ENCODE peak calls at places on chromosomes 12 and 14, in ten cellular contexts. R is AG09319, A is MM.1S, J is AG09309, O is WTC11, K is tibial nerve, H is Peyer's patch, G is heart left ventricle, W is lung, B is A549. M is an unnamed sample.

GRCh38 chr12:87216436-87216835 is 812.8 kb downstream of the C12orf50 start:
- DNase-seq in R (no peak), A (no peak), J (no peak), O (no peak), K (peak; percentile 43), H (no peak), G (no peak), W (no peak), B (no peak), M (no peak)

GRCh38 chr12:6285532-6286306 is 24.8 kb upstream of the PLEKHG6 start:
- DNase-seq in R (no peak), A (peak; percentile 1), J (no peak), O (no peak), K (no peak), H (no peak), G (no peak), W (no peak), B (no peak), M (no peak)

GRCh38 chr14:91229743-91230200 is 14.7 kb downstream of the GPR68 start:
- DNase-seq in R (no peak), A (peak; percentile 78), J (peak; percentile 73), O (no peak), K (no peak), H (no peak), G (no peak), W (no peak), B (no peak), M (no peak)

GRCh38 chr12:15527201-15527782 is 205.0 kb downstream of the PTPRO start:
- DNase-seq in R (no peak), A (no peak), J (no peak), O (no peak), K (peak; percentile 28), H (no peak), G (peak; percentile 52), W (no peak), B (peak; percentile 66), M (peak; percentile 24)

GRCh38 chr14:99654235-99655000 is 9.5 kb downstream of the HHIPL1 start:
- DNase-seq in R (peak; percentile 63), A (peak; percentile 31), J (peak; percentile 39), O (no peak), K (peak; percentile 31), H (no peak), G (no peak), W (peak; percentile 63), B (peak; percentile 55), M (peak; percentile 52)

GRCh38 chr12:39763894-39764176 is 144.2 kb upstream of the ABCD2 start:
- DNase-seq in R (no peak), A (no peak), J (no peak), O (no peak), K (no peak), H (no peak), G (no peak), W (no peak), B (no peak), M (no peak)

GRCh38 chr12:108449478-108449877 is 65.6 kb upstream of the FICD start:
- DNase-seq in R (no peak), A (no peak), J (no peak), O (no peak), K (no peak), H (no peak), G (no peak), W (no peak), B (no peak), M (no peak)

GRCh38 chr12:114512351-114512750 is 106.4 kb upstream of the TBX5 start:
- DNase-seq in R (no peak), A (no peak), J (no peak), O (no peak), K (no peak), H (no peak), G (no peak), W (no peak), B (peak; percentile 31), M (no peak)

GRCh38 chr12:22821985-22822384 is 197.0 kb downstream of the ETNK1 start:
- DNase-seq in R (no peak), A (no peak), J (no peak), O (no peak), K (no peak), H (no peak), G (no peak), W (no peak), B (no peak), M (no peak)

GRCh38 chr12:30219047-30219446 is 435.3 kb upstream of the TMTC1 start:
- DNase-seq in R (no peak), A (no peak), J (no peak), O (no peak), K (no peak), H (no peak), G (no peak), W (no peak), B (no peak), M (no peak)

GRCh38 chr12:2876431-2877046 is 435 bp downstream of the FOXM1 start:
- DNase-seq in R (no peak), A (peak; percentile 14), J (no peak), O (no peak), K (no peak), H (no peak), G (no peak), W (no peak), B (peak; percentile 65), M (peak; percentile 11)

GRCh38 chr12:48031135-48031960 is 27.1 kb upstream of the COL2A1 start:
- DNase-seq in R (no peak), A (no peak), J (no peak), O (no peak), K (no peak), H (no peak), G (no peak), W (no peak), B (no peak), M (no peak)
- TF ChIP-seq CTCF in R (no peak), A (no peak), J (no peak), O (no peak), K (no peak), H (no peak), G (no peak), W (no peak), B (no peak), M (no peak)

GRCh38 chr12:124851344-124851743 is 12.3 kb downstream of the SCARB1 start:
- DNase-seq in R (no peak), A (no peak), J (no peak), O (no peak), K (no peak), H (no peak), G (no peak), W (no peak), B (no peak), M (no peak)

GRCh38 chr12:124853781-124854636 is 9.7 kb downstream of the SCARB1 start:
- DNase-seq in R (no peak), A (no peak), J (no peak), O (no peak), K (no peak), H (no peak), G (no peak), W (no peak), B (no peak), M (no peak)

GRCh38 chr12:124854637-124855184 is 9.0 kb downstream of the SCARB1 start:
- DNase-seq in R (no peak), A (no peak), J (no peak), O (no peak), K (no peak), H (no peak), G (no peak), W (no peak), B (no peak), M (no peak)

GRCh38 chr12:124852329-124852831 is 11.3 kb downstream of the SCARB1 start:
- DNase-seq in R (no peak), A (no peak), J (no peak), O (no peak), K (peak; percentile 61), H (peak; percentile 80), G (peak; percentile 74), W (peak; percentile 59), B (no peak), M (peak; percentile 53)

DNA sequence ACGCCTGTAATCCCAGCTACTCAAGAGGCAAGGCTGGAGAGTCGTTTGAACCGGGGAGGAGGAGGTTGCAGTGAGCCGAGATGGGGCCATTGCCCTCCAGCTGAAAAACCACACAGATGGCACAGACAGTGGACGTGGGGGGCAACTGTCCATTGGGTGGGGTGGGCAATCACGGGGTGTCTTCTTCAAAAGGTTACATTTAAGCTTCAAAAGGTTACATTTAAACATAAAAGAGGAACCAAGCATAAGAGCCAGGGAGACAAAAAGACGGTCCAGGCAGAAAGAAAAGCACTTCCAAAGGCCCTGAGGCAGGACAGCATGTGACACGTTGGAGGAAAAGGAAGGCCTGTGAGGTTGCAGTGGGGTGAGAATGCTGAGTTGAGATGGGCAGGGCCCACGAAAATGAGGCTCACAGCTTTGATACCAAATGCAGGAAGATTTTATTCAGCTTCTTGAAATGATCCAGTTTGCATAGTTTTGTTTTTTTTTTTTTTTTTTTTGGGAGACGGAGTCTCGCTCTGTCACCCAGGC is 10.7 kb downstream of the SCARB1 start:
- DNase-seq in R (no peak), A (no peak), J (no peak), O (no peak), K (no peak), H (no peak), G (no peak), W (no peak), B (no peak), M (no peak)
- TF ChIP-seq CTCF in R (no peak), A (no peak), J (no peak), O (no peak), K (no peak), H (no peak), G (no peak), W (no peak), B (no peak), M (no peak)

DNA sequence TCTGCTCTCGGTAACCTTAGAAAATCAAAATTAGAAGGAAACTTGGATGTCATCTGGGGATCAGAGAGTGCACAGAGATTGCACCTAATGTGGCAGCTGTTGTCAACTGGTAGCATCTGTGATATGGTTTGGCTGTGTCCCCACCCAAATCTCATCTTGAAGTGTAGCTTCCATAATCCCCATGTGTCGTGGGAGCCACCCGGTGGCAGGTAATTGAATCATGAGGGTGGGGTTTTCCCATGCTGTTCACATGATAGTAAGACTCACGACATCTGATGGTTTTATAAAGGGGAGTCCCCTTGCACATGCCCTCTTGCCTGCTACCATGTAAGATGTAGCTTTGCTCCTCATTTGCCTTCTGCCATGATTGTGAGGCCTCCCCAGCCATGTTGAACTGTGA is 127.7 kb upstream of the SRRM4 start:
- DNase-seq in R (no peak), A (no peak), J (no peak), O (peak; percentile 43), K (no peak), H (no peak), G (no peak), W (no peak), B (no peak), M (no peak)
- TF ChIP-seq CTCF in R (no peak), A (no peak), J (no peak), O (no peak), K (no peak), H (no peak), G (peak; percentile 10), W (no peak), B (no peak), M (no peak)

DNA sequence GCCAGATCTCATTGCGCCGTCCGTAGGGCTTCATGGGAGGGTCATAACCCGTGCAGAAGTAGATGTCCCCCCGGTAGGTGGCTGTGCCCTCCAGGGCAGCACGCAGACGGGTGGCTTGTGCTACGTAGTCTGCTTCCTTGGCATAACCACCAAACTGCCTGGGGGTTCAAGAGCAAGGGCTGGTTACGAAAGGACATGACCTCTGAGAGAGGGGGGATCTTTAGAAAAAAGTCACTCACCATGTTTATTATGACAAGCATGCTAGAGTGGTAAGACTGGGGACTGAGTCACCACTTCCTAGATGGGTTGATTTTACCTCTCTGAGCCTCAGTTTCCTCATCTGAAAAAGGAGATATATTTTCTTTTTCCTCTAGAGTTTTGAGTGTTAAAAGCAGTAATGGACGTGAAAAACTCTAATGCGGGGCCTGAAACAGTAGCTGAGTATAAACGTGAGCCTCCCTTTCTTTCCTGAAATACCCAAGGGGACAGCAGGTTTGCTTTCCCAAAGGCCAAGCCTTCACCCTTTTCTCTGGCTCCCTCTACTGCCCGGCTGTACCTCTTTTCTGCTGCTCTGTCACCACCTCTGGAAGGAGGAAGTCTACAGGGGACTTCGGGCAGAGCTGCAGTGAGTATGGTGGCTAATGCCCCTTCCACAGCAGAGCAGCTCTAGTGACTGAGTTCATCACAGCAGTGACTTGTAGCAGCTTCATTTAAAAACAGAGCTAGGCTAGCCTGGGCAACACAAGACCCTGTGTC is 23.5 kb upstream of the GPRC5D start:
- DNase-seq in R (no peak), A (peak; percentile 75), J (no peak), O (peak; percentile 62), K (no peak), H (no peak), G (no peak), W (no peak), B (peak; percentile 64), M (peak; percentile 78)
- TF ChIP-seq CTCF in R (peak; percentile 44), A (peak; percentile 80), J (peak; percentile 76), O (no peak), K (no peak), H (peak; percentile 36), G (peak; percentile 36), W (no peak), B (peak; percentile 42), M (peak; percentile 59)